ENCODE peak calls at places on chromosomes 16 and 17, in six cellular contexts. Y is lung, S is fibroblast of the aortic adventitia, U is neural progenitor cell, A is tibial artery, E is Calu3. I is an unnamed sample.

GRCh38 chr16:8966781-8967436 is 3.2 kb upstream of the USP7 start:
- DNase-seq in U (no peak), E (no peak), S (no peak), A (no peak), Y (no peak), I (peak)

GRCh38 chr16:88642881-88643545 is 4.6 kb downstream of the IL17C start:
- DNase-seq in A (no peak), U (no peak), E (no peak), S (no peak), Y (no peak), I (no peak)

GRCh38 chr16:35525979-35526590 is 2066.7 kb downstream of the TP53TG3F start:
- DNase-seq in A (no peak), Y (no peak), E (no peak), S (no peak), U (no peak), I (no peak)

GRCh38 chr17:13786000-13786598 is 184.4 kb upstream of the HS3ST3A1 start:
- DNase-seq in S (peak), E (no peak), A (no peak), U (no peak), Y (no peak), I (no peak)

GRCh38 chr17:68987966-68988365 is 32.8 kb upstream of the ABCA8 start:
- DNase-seq in A (no peak), E (no peak), Y (no peak), S (no peak), U (no peak), I (no peak)

GRCh38 chr17:67412057-67412456 is 35.0 kb downstream of the PITPNC1 start:
- DNase-seq in U (no peak), A (no peak), S (no peak), Y (no peak), E (no peak), I (no peak)

GRCh38 chr17:69501591-69502468 is 87.3 kb downstream of the MAP2K6 start:
- DNase-seq in U (peak), A (no peak), E (peak), Y (peak), S (peak), I (peak)

GRCh38 chr16:2364638-2365210 is 24.2 kb upstream of the ABCA3 start:
- DNase-seq in E (no peak), A (no peak), Y (no peak), U (no peak), S (peak), I (no peak)

GRCh38 chr17:78276098-78276497 is 44.7 kb downstream of the TMEM235 start:
- DNase-seq in S (no peak), A (no peak), U (no peak), E (no peak), Y (no peak), I (no peak)

GRCh38 chr17:50129946-50130777 is at the start of gene SAMD14:
- DNase-seq in U (peak), S (no peak), Y (no peak), E (no peak), A (peak), I (no peak)

GRCh38 chr17:81891303-81891552 is 158 bp downstream of the ALYREF start:
- DNase-seq in Y (no peak), U (no peak), A (no peak), E (no peak), S (no peak), I (no peak)

GRCh38 chr17:40530988-40531971 is 29.9 kb upstream of the TNS4 start:
- DNase-seq in U (no peak), E (no peak), Y (no peak), S (no peak), A (no peak), I (peak)

GRCh38 chr16:10610499-10611184 is 30.2 kb upstream of the EMP2 start:
- DNase-seq in E (no peak), U (no peak), S (no peak), A (no peak), Y (no peak), I (no peak)

DNA sequence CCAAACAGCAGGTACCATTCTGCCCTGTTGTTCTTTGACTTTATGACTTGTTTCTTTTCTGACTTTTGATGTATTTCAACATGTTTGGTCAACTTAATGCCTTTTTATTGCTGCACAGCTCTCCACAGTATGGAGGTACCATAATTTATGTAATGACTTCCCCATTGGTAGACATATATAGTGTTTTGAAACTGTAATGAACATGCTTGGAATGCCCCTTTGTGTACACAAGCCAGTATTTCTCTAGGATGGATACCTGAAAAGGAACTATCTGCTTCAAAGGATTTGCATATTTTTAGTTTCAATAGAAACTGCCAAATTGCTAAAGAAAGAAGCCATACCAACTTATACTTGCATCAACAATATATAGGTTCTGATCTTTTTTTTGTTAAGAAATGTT is 66.1 kb downstream of the NOG start:
- DNase-seq in Y (no peak), S (no peak), E (no peak), A (no peak), U (no peak), I (no peak)
- TF ChIP-seq CTCF in Y (no peak), S (no peak), E (no peak), A (no peak), U (no peak), I (no peak)

DNA sequence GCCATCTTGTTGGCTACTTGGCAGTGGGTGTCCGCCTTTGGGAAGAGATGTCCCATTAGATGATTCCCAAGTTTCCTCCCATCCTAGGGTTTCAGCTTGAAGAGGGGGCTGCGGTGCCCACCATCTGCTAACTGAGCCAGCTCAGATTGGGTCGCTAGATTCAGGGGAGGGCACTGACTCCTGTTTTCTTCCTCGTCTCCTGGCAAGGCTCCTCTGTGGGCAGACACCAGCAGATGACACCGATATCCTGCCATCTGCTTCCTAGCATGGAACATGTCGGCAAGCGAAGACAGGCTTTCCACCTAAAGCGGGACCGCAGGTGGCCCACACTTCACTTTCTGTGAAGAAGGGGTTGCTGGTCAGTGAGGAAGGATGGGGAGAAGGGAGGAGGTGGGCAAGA is 27.3 kb downstream of the C17orf75 start:
- DNase-seq in U (no peak), E (no peak), Y (no peak), A (no peak), S (no peak), I (no peak)
- TF ChIP-seq CTCF in U (no peak), E (no peak), Y (no peak), A (no peak), S (no peak), I (no peak)

GRCh38 chr16:49348408-49349176 is 25.0 kb upstream of the C16orf78 start:
- DNase-seq in E (no peak), S (no peak), Y (no peak), A (no peak), U (no peak), I (no peak)
- TF ChIP-seq CTCF in E (no peak), S (no peak), Y (no peak), A (no peak), U (peak), I (no peak)

DNA sequence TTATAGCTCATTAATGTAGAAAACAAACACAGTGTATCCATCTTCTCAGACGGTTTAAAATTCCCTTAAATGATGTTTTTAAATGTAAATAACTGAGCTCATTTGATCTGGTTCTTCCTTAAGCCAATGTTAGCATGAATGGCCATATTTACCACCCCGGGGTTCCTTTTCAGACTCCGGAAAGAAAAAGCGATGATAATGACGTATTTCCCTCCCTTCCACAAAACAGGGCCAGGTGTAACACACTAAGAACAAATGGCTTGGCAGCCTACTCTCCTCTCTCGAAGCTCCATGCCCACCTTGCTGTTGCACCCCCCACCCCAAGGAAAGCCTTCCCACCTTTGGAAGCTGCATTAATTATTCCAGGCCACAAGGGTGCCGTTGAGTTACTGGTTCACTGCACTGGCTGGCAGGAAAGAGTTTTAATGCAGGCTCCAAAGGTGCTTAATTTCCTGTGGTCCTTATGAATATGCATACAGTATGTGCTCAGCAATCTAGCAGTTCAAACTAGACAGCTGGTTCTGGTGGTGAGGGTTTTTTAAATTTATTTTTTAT is 378.9 kb downstream of the WWOX start:
- DNase-seq in A (no peak), S (no peak), Y (no peak), U (peak), E (no peak), I (no peak)
- TF ChIP-seq CTCF in A (no peak), S (peak), Y (no peak), U (peak), E (no peak), I (no peak)

DNA sequence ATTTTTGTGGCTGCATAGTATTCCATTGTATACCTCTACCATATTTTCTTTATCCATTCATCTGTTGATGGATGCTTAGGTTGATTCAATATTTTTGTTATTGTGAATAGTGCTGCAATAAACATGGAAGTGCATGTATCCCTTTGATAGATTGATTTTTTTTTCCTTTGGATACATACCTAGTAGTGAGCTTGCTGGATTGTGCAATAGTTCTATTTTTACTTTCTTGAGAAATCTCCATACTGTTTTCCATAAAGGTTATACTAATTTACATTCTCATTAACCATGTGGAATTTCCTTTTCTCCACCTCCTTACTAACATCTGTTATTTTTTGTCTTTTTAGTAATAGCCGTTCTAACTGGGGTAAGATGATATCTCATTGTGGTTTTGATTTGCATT is 124.6 kb upstream of the TOX3 start:
- DNase-seq in S (no peak), E (no peak), A (no peak), U (no peak), Y (no peak), I (no peak)
- TF ChIP-seq CTCF in S (no peak), E (no peak), A (no peak), U (no peak), Y (no peak), I (no peak)

GRCh38 chr17:65457183-65457582 is 104.3 kb downstream of the AXIN2 start:
- DNase-seq in S (no peak), Y (no peak), E (no peak), A (no peak), U (no peak), I (no peak)

GRCh38 chr17:65455154-65455971 is 106.1 kb downstream of the AXIN2 start:
- DNase-seq in Y (no peak), A (no peak), U (no peak), S (no peak), E (no peak), I (no peak)

GRCh38 chr17:65457635-65458257 is 103.7 kb downstream of the AXIN2 start:
- DNase-seq in U (no peak), A (no peak), E (no peak), S (no peak), Y (no peak), I (no peak)

GRCh38 chr17:65456368-65457151 is 104.9 kb downstream of the AXIN2 start:
- DNase-seq in Y (no peak), U (no peak), E (no peak), A (no peak), S (no peak), I (no peak)

GRCh38 chr17:65455972-65456343 is 105.5 kb downstream of the AXIN2 start:
- DNase-seq in Y (peak), E (no peak), S (peak), A (no peak), U (peak), I (no peak)
- TF ChIP-seq CTCF in Y (no peak), E (no peak), S (peak), A (no peak), U (peak), I (no peak)

GRCh38 chr17:44773140-44773539 is 14.4 kb downstream of the ADAM11 start:
- DNase-seq in S (no peak), E (no peak), A (no peak), Y (no peak), U (no peak), I (peak)

GRCh38 chr17:44775838-44776621 is 17.2 kb downstream of the ADAM11 start:
- DNase-seq in A (no peak), U (no peak), S (no peak), E (peak), Y (no peak), I (no peak)

GRCh38 chr17:44776628-44777393 is 18.0 kb downstream of the ADAM11 start:
- DNase-seq in Y (no peak), S (no peak), U (no peak), A (no peak), E (no peak), I (no peak)

GRCh38 chr17:44774271-44775135 is 15.7 kb downstream of the ADAM11 start:
- DNase-seq in S (peak), U (peak), Y (peak), E (peak), A (peak), I (peak)

DNA sequence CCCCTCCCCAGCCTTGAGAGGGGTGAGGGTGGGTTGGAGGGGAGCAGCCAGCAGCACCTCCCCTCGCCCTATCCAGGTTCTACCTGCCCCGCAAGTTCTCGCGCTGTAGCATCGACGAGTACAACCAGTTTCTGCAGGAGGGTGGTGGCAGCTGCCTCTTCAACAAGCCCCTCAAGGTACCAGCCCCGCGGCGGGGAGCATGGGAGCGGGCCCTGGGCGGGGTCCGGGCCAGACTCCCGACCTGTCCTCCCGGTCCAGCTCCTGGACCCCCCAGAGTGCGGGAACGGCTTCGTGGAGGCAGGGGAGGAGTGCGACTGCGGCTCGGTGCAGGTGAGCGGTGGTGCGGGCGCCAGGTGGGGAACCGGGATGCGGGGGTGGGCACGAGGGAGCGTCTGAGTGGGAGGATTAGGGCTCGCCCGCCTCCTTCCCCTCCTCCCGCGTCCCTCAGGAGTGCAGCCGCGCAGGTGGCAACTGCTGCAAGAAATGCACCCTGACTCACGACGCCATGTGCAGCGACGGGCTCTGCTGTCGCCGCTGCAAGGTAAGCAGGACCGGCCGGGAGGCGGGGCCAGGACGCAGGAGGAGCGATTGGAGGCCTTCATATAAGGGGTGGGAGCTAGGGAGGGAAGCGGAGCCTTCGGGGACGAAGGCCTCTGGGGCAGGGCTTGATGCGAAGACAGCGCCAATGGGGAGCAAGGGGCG is 16.5 kb downstream of the ADAM11 start:
- DNase-seq in Y (peak), E (no peak), U (peak), S (peak), A (peak), I (peak)
- TF ChIP-seq CTCF in Y (no peak), E (no peak), U (no peak), S (no peak), A (no peak), I (peak)